ENCODE peak calls at places on chromosomes 2 and 18, in nine cellular contexts. V is stimulated activated CD4-positive, alpha-beta T cell treated with anti-CD3 and anti-CD28 coated beads, Interleukin-2, amount 100 ng/mL, for 48 hours; D is MCF 10A; J is right cardiac atrium; S is ELR; R is GM04504; W is T-helper 9 cell; I is Daoy; T is HS-5. E is an unnamed sample.

GRCh38 chr18:77068321-77068841 is 64.2 kb downstream of the MBP start:
- DNase-seq in V (no peak), D (no peak), J (no peak), S (peak), R (no peak), W (no peak), I (no peak), T (no peak), E (no peak)

GRCh38 chr18:3368193-3368592 is 81.8 kb upstream of the TGIF1 start:
- DNase-seq in V (no peak), D (peak), J (no peak), S (peak), R (peak), W (no peak), I (peak), T (peak), E (peak)

GRCh38 chr2:232338759-232339106 is 39.8 kb upstream of the ALPP start:
- DNase-seq in V (no peak), D (no peak), J (no peak), S (no peak), R (no peak), W (no peak), I (no peak), T (no peak), E (no peak)

GRCh38 chr2:240873805-240874714 is 5.4 kb downstream of the AGXT start:
- DNase-seq in V (no peak), D (no peak), J (peak), S (no peak), R (no peak), W (no peak), I (peak), T (no peak), E (no peak)

GRCh38 chr18:32175265-32175664 is 14.6 kb upstream of the MEP1B start:
- DNase-seq in V (no peak), D (no peak), J (no peak), S (no peak), R (no peak), W (no peak), I (no peak), T (no peak), E (no peak)

GRCh38 chr2:1400943-1401735 is 12.1 kb upstream of the TPO start:
- DNase-seq in V (no peak), D (no peak), J (no peak), S (no peak), R (no peak), W (no peak), I (no peak), T (no peak), E (no peak)

GRCh38 chr2:3784731-3785130 is 81.4 kb downstream of the DCDC2C start:
- DNase-seq in V (no peak), D (peak), J (no peak), S (peak), R (no peak), W (no peak), I (peak), T (no peak), E (peak)

GRCh38 chr18:55425698-55426097 is 162.3 kb downstream of the TCF4 start:
- DNase-seq in V (no peak), D (no peak), J (no peak), S (no peak), R (no peak), W (no peak), I (no peak), T (no peak), E (no peak)

GRCh38 chr18:6747646-6748045 is 18.1 kb downstream of the ARHGAP28 start:
- DNase-seq in V (no peak), D (peak), J (no peak), S (peak), R (peak), W (no peak), I (peak), T (peak), E (peak)

GRCh38 chr2:224894356-224894755 is 147.9 kb downstream of the DOCK10 start:
- DNase-seq in V (no peak), D (no peak), J (no peak), S (no peak), R (no peak), W (no peak), I (no peak), T (no peak), E (no peak)

GRCh38 chr2:217851191-217852020 is 151.4 kb downstream of the TNS1 start:
- DNase-seq in V (no peak), D (peak), J (peak), S (peak), R (no peak), W (no peak), I (peak), T (no peak), E (no peak)

E was measured in foreskin keratinocyte.